ENCODE peak calls at places on chromosomes 16 and 17, in four cellular contexts. One of them, this sample, is unnamed.

GRCh38 chr16:569445-570254 is at the start of gene PIGQ:
- DNase-seq in fibroblast of pulmonary artery: peak
- DNase-seq in AG10803: peak
- DNase-seq in lung: peak
- DNase-seq in this sample: peak

GRCh38 chr16:9134739-9135138 is 43.3 kb downstream of the HAPSTR1 start:
- DNase-seq in fibroblast of pulmonary artery: peak
- DNase-seq in AG10803: peak
- DNase-seq in lung: no peak
- DNase-seq in this sample: peak

GRCh38 chr17:64662774-64663367 is 764 bp upstream of the SMURF2 start:
- DNase-seq in fibroblast of pulmonary artery: no peak
- DNase-seq in AG10803: no peak
- DNase-seq in lung: no peak
- DNase-seq in this sample: no peak

GRCh38 chr17:21167303-21167702 is 40.5 kb downstream of the DHRS7B start:
- DNase-seq in fibroblast of pulmonary artery: peak
- DNase-seq in AG10803: peak
- DNase-seq in lung: no peak
- DNase-seq in this sample: no peak

GRCh38 chr16:1779741-1780676 is 2.4 kb downstream of the SPSB3 start:
- DNase-seq in fibroblast of pulmonary artery: no peak
- DNase-seq in AG10803: no peak
- DNase-seq in lung: no peak
- DNase-seq in this sample: no peak

GRCh38 chr16:76535-77272 is 1.3 kb upstream of the MPG start:
- DNase-seq in fibroblast of pulmonary artery: peak
- DNase-seq in AG10803: peak
- DNase-seq in lung: peak
- DNase-seq in this sample: peak

GRCh38 chr17:59668816-59669215 is 38.4 kb downstream of the PTRH2 start:
- DNase-seq in fibroblast of pulmonary artery: peak
- DNase-seq in AG10803: peak
- DNase-seq in lung: no peak
- DNase-seq in this sample: peak

GRCh38 chr16:80619824-80620223 is 79.0 kb downstream of the DYNLRB2 start:
- DNase-seq in fibroblast of pulmonary artery: no peak
- DNase-seq in AG10803: no peak
- DNase-seq in lung: no peak
- DNase-seq in this sample: no peak

GRCh38 chr16:85335584-85336492 is 223.6 kb upstream of the CIBAR2 start:
- DNase-seq in fibroblast of pulmonary artery: peak
- DNase-seq in AG10803: peak
- DNase-seq in lung: no peak
- DNase-seq in this sample: peak

GRCh38 chr17:40075216-40076100 is 12.7 kb downstream of the THRA start:
- DNase-seq in fibroblast of pulmonary artery: peak
- DNase-seq in AG10803: peak
- DNase-seq in lung: peak
- DNase-seq in this sample: peak

GRCh38 chr17:70661342-70662222 is 492.2 kb downstream of the KCNJ2 start:
- DNase-seq in fibroblast of pulmonary artery: no peak
- DNase-seq in AG10803: peak
- DNase-seq in lung: peak
- DNase-seq in this sample: peak

GRCh38 chr17:21119247-21119944 is 7.4 kb upstream of the DHRS7B start:
- DNase-seq in fibroblast of pulmonary artery: peak
- DNase-seq in AG10803: peak
- DNase-seq in lung: peak
- DNase-seq in this sample: peak

GRCh38 chr17:76397687-76398522 is 13.5 kb downstream of the SPHK1 start:
- DNase-seq in fibroblast of pulmonary artery: peak
- DNase-seq in AG10803: peak
- DNase-seq in lung: peak
- DNase-seq in this sample: peak

GRCh38 chr17:70968302-70968701 is 799.0 kb downstream of the KCNJ2 start:
- DNase-seq in fibroblast of pulmonary artery: no peak
- DNase-seq in AG10803: no peak
- DNase-seq in lung: no peak
- DNase-seq in this sample: peak

GRCh38 chr16:24972608-24973220 is 42.5 kb downstream of the ARHGAP17 start:
- DNase-seq in fibroblast of pulmonary artery: no peak
- DNase-seq in AG10803: no peak
- DNase-seq in lung: no peak
- DNase-seq in this sample: no peak

GRCh38 chr16:29922986-29923501 is 3.0 kb downstream of the KCTD13 start:
- DNase-seq in fibroblast of pulmonary artery: no peak
- DNase-seq in AG10803: no peak
- DNase-seq in lung: no peak
- DNase-seq in this sample: no peak

GRCh38 chr17:41678411-41678906 is 10.2 kb upstream of the EIF1 start:
- DNase-seq in fibroblast of pulmonary artery: peak
- DNase-seq in AG10803: no peak
- DNase-seq in lung: peak
- DNase-seq in this sample: peak

GRCh38 chr17:29959658-29960337 is 18.4 kb downstream of the EFCAB5 start:
- DNase-seq in fibroblast of pulmonary artery: no peak
- DNase-seq in AG10803: no peak
- DNase-seq in lung: no peak
- DNase-seq in this sample: no peak

GRCh38 chr17:253091-253846 is 71.8 kb upstream of the DOC2B start:
- DNase-seq in fibroblast of pulmonary artery: no peak
- DNase-seq in AG10803: no peak
- DNase-seq in lung: no peak
- DNase-seq in this sample: no peak

GRCh38 chr17:46038937-46039336 is 39.9 kb downstream of the STH start:
- DNase-seq in fibroblast of pulmonary artery: no peak
- DNase-seq in AG10803: no peak
- DNase-seq in lung: no peak
- DNase-seq in this sample: no peak

GRCh38 chr16:66541388-66542360 is 8.2 kb downstream of the TK2 start:
- DNase-seq in fibroblast of pulmonary artery: no peak
- DNase-seq in AG10803: no peak
- DNase-seq in lung: no peak
- DNase-seq in this sample: no peak

GRCh38 chr16:65908568-65908967 is 457.9 kb upstream of the CDH5 start:
- DNase-seq in fibroblast of pulmonary artery: no peak
- DNase-seq in AG10803: no peak
- DNase-seq in lung: no peak
- DNase-seq in this sample: no peak

GRCh38 chr16:84088695-84089395 is 27.9 kb downstream of the MBTPS1 start:
- DNase-seq in fibroblast of pulmonary artery: no peak
- DNase-seq in AG10803: peak
- DNase-seq in lung: no peak
- DNase-seq in this sample: no peak
- TF ChIP-seq CTCF in fibroblast of pulmonary artery: no peak
- TF ChIP-seq CTCF in AG10803: no peak
- TF ChIP-seq CTCF in lung: no peak
- TF ChIP-seq CTCF in this sample: no peak

GRCh38 chr16:52453661-52454060 is 93.3 kb downstream of the TOX3 start:
- DNase-seq in fibroblast of pulmonary artery: no peak
- DNase-seq in AG10803: no peak
- DNase-seq in lung: no peak
- DNase-seq in this sample: no peak
- H3K4me3 ChIP-seq in fibroblast of pulmonary artery: no peak
- H3K4me3 ChIP-seq in AG10803: no peak
- H3K4me3 ChIP-seq in lung: no peak
- H3K4me3 ChIP-seq in this sample: no peak

GRCh38 chr16:83068686-83069085 is 441.9 kb downstream of the CDH13 start:
- DNase-seq in fibroblast of pulmonary artery: peak
- DNase-seq in AG10803: peak
- DNase-seq in lung: no peak
- DNase-seq in this sample: peak
- TF ChIP-seq CTCF in fibroblast of pulmonary artery: peak
- TF ChIP-seq CTCF in AG10803: peak
- TF ChIP-seq CTCF in lung: no peak
- TF ChIP-seq CTCF in this sample: peak

GRCh38 chr17:48596000-48596734 is 2.6 kb upstream of the HOXB5 start:
- DNase-seq in fibroblast of pulmonary artery: no peak
- DNase-seq in AG10803: no peak
- DNase-seq in lung: no peak
- DNase-seq in this sample: peak
- H3K4me3 ChIP-seq in fibroblast of pulmonary artery: no peak
- H3K4me3 ChIP-seq in AG10803: peak
- H3K4me3 ChIP-seq in lung: peak
- H3K4me3 ChIP-seq in this sample: peak

DNA sequence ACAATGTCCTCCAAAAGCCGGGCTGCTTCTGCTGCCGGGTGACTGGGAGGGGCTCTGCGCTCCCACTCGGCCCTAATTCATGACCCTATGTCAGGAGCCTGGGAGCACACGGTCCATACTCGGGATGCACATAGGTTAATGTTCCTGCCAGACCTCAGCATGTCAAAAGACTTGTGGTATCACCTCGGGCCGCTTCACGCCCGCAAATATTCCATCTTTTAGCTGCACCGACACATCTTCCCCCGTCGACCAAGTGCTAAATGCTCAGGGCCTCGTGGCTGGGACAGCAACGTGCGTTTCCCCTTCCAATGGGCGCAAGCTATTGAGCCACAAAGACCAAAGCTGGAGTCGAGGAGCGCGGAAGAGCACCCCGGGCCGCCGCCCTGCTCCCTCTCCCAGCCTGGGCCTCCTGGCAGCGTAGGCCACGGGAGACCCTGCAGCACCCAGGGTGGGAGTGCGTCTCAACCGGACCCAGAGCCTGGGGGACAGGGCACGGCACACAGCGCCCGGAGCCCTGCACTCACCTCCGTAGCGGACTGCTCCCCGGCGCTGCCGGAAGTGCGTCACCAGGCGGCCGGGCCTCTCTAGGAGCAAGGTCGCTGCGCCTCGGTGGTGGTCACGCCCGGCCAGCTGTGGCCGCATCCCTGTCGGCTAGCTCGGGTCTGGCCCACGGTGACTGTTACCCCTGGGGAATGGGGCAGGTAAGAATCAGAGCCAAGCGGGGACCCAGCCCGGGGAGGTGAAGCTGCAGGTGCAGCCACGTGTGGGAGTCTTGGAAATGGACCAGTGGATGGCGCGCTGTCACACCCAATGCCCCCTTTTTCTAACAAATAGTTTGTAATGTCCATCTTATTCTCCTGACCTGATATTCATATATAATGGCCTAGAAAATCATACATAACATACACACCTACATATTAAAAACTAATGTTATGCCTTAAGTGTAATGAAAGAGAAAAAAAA is at the start of gene ZNF23:
- DNase-seq in fibroblast of pulmonary artery: peak
- DNase-seq in AG10803: peak
- DNase-seq in lung: peak
- DNase-seq in this sample: peak
- TF ChIP-seq CTCF in fibroblast of pulmonary artery: no peak
- TF ChIP-seq CTCF in AG10803: peak
- TF ChIP-seq CTCF in lung: no peak
- TF ChIP-seq CTCF in this sample: peak

GRCh38 chr17:72843591-72843990 is 248.9 kb downstream of the SLC39A11 start:
- DNase-seq in fibroblast of pulmonary artery: no peak
- DNase-seq in AG10803: no peak
- DNase-seq in lung: no peak
- DNase-seq in this sample: no peak

GRCh38 chr17:72850410-72850809 is 242.1 kb downstream of the SLC39A11 start:
- DNase-seq in fibroblast of pulmonary artery: peak
- DNase-seq in AG10803: peak
- DNase-seq in lung: no peak
- DNase-seq in this sample: peak

DNA sequence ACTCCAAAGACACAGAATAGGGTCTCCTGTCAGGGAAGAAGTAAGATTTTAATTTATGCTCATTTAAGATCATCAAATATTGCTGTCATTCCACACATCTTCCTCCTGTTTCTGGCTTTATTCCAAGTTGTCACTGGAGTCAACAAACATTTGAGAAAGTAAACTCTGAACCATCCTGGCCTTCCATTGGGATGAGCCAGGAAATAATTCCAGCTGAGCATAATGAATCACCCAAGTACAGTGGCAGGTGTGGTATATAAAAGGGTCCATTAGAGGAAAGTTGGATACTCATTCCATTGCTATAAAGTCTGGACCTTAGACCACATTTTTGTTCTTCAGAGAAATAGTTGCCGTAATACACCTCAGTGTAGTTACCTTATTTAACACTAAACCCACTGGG is 246.1 kb downstream of the SLC39A11 start:
- DNase-seq in fibroblast of pulmonary artery: no peak
- DNase-seq in AG10803: no peak
- DNase-seq in lung: no peak
- DNase-seq in this sample: no peak
- H3K4me3 ChIP-seq in fibroblast of pulmonary artery: no peak
- H3K4me3 ChIP-seq in AG10803: no peak
- H3K4me3 ChIP-seq in lung: no peak
- H3K4me3 ChIP-seq in this sample: no peak

DNA sequence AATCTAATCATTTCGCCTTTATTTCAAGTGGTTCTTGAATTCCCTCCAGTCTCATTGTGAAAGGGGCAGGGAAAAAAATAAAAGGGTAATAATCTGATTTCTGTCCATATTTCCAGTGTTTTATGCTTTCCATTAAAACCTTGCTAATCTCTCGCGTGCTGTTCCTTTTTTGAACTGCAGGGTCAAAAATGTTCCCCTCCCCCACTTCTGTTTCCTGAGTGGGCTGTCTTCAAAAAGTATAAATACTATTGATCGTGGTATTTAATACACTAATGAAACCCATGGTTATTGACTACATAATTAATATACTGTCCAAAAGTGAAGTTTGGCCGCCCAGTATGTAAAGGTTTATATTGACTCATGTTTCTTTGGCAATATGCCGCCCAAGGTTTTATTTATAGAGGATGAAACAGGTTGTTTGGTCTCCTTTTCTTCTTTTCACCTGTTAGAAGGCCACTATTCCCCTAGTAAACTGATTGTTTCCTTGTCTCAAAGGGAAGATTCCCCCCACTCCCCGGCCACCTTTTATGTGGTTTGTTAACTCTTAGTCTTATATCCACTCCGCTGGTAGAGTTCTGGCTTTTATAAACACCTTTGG is 69.7 kb downstream of the RPA1 start:
- DNase-seq in fibroblast of pulmonary artery: no peak
- DNase-seq in AG10803: no peak
- DNase-seq in lung: no peak
- DNase-seq in this sample: no peak
- TF ChIP-seq CTCF in fibroblast of pulmonary artery: peak
- TF ChIP-seq CTCF in AG10803: peak
- TF ChIP-seq CTCF in lung: no peak
- TF ChIP-seq CTCF in this sample: no peak